ENCODE peak calls at places on chromosomes 3 and 15, in seven cellular contexts. One of them, this sample, is unnamed.
A peak's percentile ranks its signal among the peaks of the same experiment; 100 is the strongest.

GRCh38 chr3:49351521-49352011 is 6.6 kb downstream of the GPX1 start:
- DNase-seq in esophagus muscularis mucosa: no peak
- DNase-seq in GM10248: no peak
- DNase-seq in lower leg skin: no peak
- DNase-seq in fibroblast of mammary gland: peak; percentile 86
- DNase-seq in AG09309: peak; percentile 66
- DNase-seq in left ventricle myocardium inferior: no peak
- DNase-seq in this sample: peak; percentile 57

GRCh38 chr3:188605231-188605630 is 451.3 kb downstream of the LPP start:
- DNase-seq in AG09309: no peak
- DNase-seq in GM10248: no peak
- DNase-seq in left ventricle myocardium inferior: no peak
- DNase-seq in fibroblast of mammary gland: peak; percentile 60
- DNase-seq in lower leg skin: no peak
- DNase-seq in esophagus muscularis mucosa: no peak
- DNase-seq in this sample: no peak

GRCh38 chr3:51679777-51680176 is 8.7 kb downstream of the TEX264 start:
- DNase-seq in left ventricle myocardium inferior: no peak
- DNase-seq in GM10248: no peak
- DNase-seq in lower leg skin: no peak
- DNase-seq in AG09309: no peak
- DNase-seq in esophagus muscularis mucosa: no peak
- DNase-seq in fibroblast of mammary gland: no peak
- DNase-seq in this sample: no peak

GRCh38 chr3:25448750-25449684 is 21.0 kb downstream of the RARB start:
- DNase-seq in AG09309: no peak
- DNase-seq in left ventricle myocardium inferior: peak; percentile 92
- DNase-seq in esophagus muscularis mucosa: no peak
- DNase-seq in fibroblast of mammary gland: peak; percentile 65
- DNase-seq in GM10248: no peak
- DNase-seq in lower leg skin: peak; percentile 91
- DNase-seq in this sample: no peak

GRCh38 chr15:40332138-40332781 is 8.5 kb downstream of the CCDC9B start:
- DNase-seq in fibroblast of mammary gland: no peak
- DNase-seq in lower leg skin: no peak
- DNase-seq in AG09309: no peak
- DNase-seq in left ventricle myocardium inferior: no peak
- DNase-seq in esophagus muscularis mucosa: no peak
- DNase-seq in GM10248: no peak
- DNase-seq in this sample: no peak

GRCh38 chr15:40046721-40047412 is 7.9 kb upstream of the SRP14 start:
- DNase-seq in lower leg skin: no peak
- DNase-seq in AG09309: no peak
- DNase-seq in fibroblast of mammary gland: peak; percentile 88
- DNase-seq in left ventricle myocardium inferior: no peak
- DNase-seq in GM10248: no peak
- DNase-seq in esophagus muscularis mucosa: peak; percentile 45
- DNase-seq in this sample: peak; percentile 83

GRCh38 chr3:58151637-58152036 is 59.1 kb downstream of the DNASE1L3 start:
- DNase-seq in left ventricle myocardium inferior: peak; percentile 80
- DNase-seq in lower leg skin: no peak
- DNase-seq in esophagus muscularis mucosa: no peak
- DNase-seq in GM10248: no peak
- DNase-seq in fibroblast of mammary gland: no peak
- DNase-seq in AG09309: no peak
- DNase-seq in this sample: no peak

GRCh38 chr15:99509686-99510461 is 55.9 kb upstream of the MEF2A start:
- DNase-seq in left ventricle myocardium inferior: peak; percentile 43
- DNase-seq in AG09309: no peak
- DNase-seq in lower leg skin: no peak
- DNase-seq in fibroblast of mammary gland: no peak
- DNase-seq in GM10248: no peak
- DNase-seq in esophagus muscularis mucosa: no peak
- DNase-seq in this sample: no peak

GRCh38 chr3:21163961-21164360 is 587.0 kb downstream of the ZNF385D start:
- DNase-seq in esophagus muscularis mucosa: no peak
- DNase-seq in lower leg skin: no peak
- DNase-seq in left ventricle myocardium inferior: no peak
- DNase-seq in GM10248: no peak
- DNase-seq in fibroblast of mammary gland: no peak
- DNase-seq in AG09309: no peak
- DNase-seq in this sample: no peak

GRCh38 chr3:184234224-184234623 is 4.8 kb downstream of the VWA5B2 start:
- DNase-seq in AG09309: peak; percentile 45
- DNase-seq in GM10248: no peak
- DNase-seq in left ventricle myocardium inferior: no peak
- DNase-seq in fibroblast of mammary gland: peak; percentile 77
- DNase-seq in esophagus muscularis mucosa: no peak
- DNase-seq in lower leg skin: no peak
- DNase-seq in this sample: peak; percentile 90

GRCh38 chr15:77495806-77496589 is 75.3 kb downstream of the HMG20A start:
- DNase-seq in esophagus muscularis mucosa: no peak
- DNase-seq in lower leg skin: no peak
- DNase-seq in fibroblast of mammary gland: peak; percentile 32
- DNase-seq in GM10248: no peak
- DNase-seq in left ventricle myocardium inferior: peak; percentile 40
- DNase-seq in AG09309: no peak
- DNase-seq in this sample: no peak

GRCh38 chr3:31776016-31776415 is 205.0 kb downstream of the OSBPL10 start:
- DNase-seq in esophagus muscularis mucosa: no peak
- DNase-seq in fibroblast of mammary gland: peak; percentile 53
- DNase-seq in lower leg skin: no peak
- DNase-seq in left ventricle myocardium inferior: no peak
- DNase-seq in AG09309: peak; percentile 79
- DNase-seq in GM10248: no peak
- DNase-seq in this sample: peak; percentile 12

GRCh38 chr3:101939391-101939790 is 90.1 kb downstream of the NFKBIZ start:
- DNase-seq in GM10248: no peak
- DNase-seq in fibroblast of mammary gland: no peak
- DNase-seq in left ventricle myocardium inferior: no peak
- DNase-seq in AG09309: no peak
- DNase-seq in esophagus muscularis mucosa: no peak
- DNase-seq in lower leg skin: no peak
- DNase-seq in this sample: no peak

GRCh38 chr3:184351511-184352148 is 9.8 kb downstream of the CLCN2 start:
- DNase-seq in esophagus muscularis mucosa: no peak
- DNase-seq in left ventricle myocardium inferior: no peak
- DNase-seq in GM10248: no peak
- DNase-seq in lower leg skin: no peak
- DNase-seq in fibroblast of mammary gland: no peak
- DNase-seq in AG09309: no peak
- DNase-seq in this sample: no peak

GRCh38 chr15:60477164-60477563 is 1.8 kb downstream of the ICE2 start:
- DNase-seq in GM10248: no peak
- DNase-seq in esophagus muscularis mucosa: no peak
- DNase-seq in left ventricle myocardium inferior: no peak
- DNase-seq in AG09309: no peak
- DNase-seq in fibroblast of mammary gland: peak; percentile 26
- DNase-seq in lower leg skin: no peak
- DNase-seq in this sample: no peak

GRCh38 chr15:68311464-68311835 is 33.9 kb downstream of the FEM1B start:
- DNase-seq in lower leg skin: peak; percentile 83
- DNase-seq in esophagus muscularis mucosa: peak; percentile 82
- DNase-seq in AG09309: no peak
- DNase-seq in GM10248: no peak
- DNase-seq in fibroblast of mammary gland: no peak
- DNase-seq in left ventricle myocardium inferior: no peak
- DNase-seq in this sample: no peak

GRCh38 chr3:111845996-111846395 is 13.1 kb upstream of the PHLDB2 start:
- DNase-seq in lower leg skin: no peak
- DNase-seq in fibroblast of mammary gland: peak; percentile 84
- DNase-seq in GM10248: no peak
- DNase-seq in esophagus muscularis mucosa: no peak
- DNase-seq in left ventricle myocardium inferior: no peak
- DNase-seq in AG09309: no peak
- DNase-seq in this sample: no peak

GRCh38 chr3:42769477-42770131 is 3.4 kb downstream of the CCDC13 start:
- DNase-seq in GM10248: no peak
- DNase-seq in fibroblast of mammary gland: no peak
- DNase-seq in AG09309: no peak
- DNase-seq in lower leg skin: peak; percentile 71
- DNase-seq in esophagus muscularis mucosa: no peak
- DNase-seq in left ventricle myocardium inferior: no peak
- DNase-seq in this sample: no peak

GRCh38 chr15:95940431-95940985 is 390.0 kb upstream of the NR2F2 start:
- DNase-seq in esophagus muscularis mucosa: no peak
- DNase-seq in lower leg skin: no peak
- DNase-seq in fibroblast of mammary gland: no peak
- DNase-seq in GM10248: no peak
- DNase-seq in AG09309: no peak
- DNase-seq in left ventricle myocardium inferior: no peak
- DNase-seq in this sample: no peak

GRCh38 chr3:71078199-71078598 is 505.3 kb downstream of the FOXP1 start:
- DNase-seq in lower leg skin: no peak
- DNase-seq in GM10248: no peak
- DNase-seq in AG09309: no peak
- DNase-seq in fibroblast of mammary gland: no peak
- DNase-seq in esophagus muscularis mucosa: no peak
- DNase-seq in left ventricle myocardium inferior: no peak
- DNase-seq in this sample: no peak

GRCh38 chr3:114528517-114528916 is 234.7 kb downstream of the TIGIT start:
- DNase-seq in GM10248: no peak
- DNase-seq in esophagus muscularis mucosa: no peak
- DNase-seq in left ventricle myocardium inferior: no peak
- DNase-seq in fibroblast of mammary gland: no peak
- DNase-seq in AG09309: no peak
- DNase-seq in lower leg skin: no peak
- DNase-seq in this sample: no peak

GRCh38 chr15:62071711-62072308 is 5.0 kb downstream of the C2CD4A start:
- DNase-seq in GM10248: peak; percentile 40
- DNase-seq in AG09309: no peak
- DNase-seq in left ventricle myocardium inferior: no peak
- DNase-seq in lower leg skin: no peak
- DNase-seq in fibroblast of mammary gland: peak; percentile 65
- DNase-seq in esophagus muscularis mucosa: no peak
- DNase-seq in this sample: no peak

GRCh38 chr15:70473623-70474366 is 289.6 kb downstream of the UACA start:
- DNase-seq in fibroblast of mammary gland: no peak
- DNase-seq in AG09309: no peak
- DNase-seq in esophagus muscularis mucosa: no peak
- DNase-seq in lower leg skin: no peak
- DNase-seq in left ventricle myocardium inferior: no peak
- DNase-seq in GM10248: no peak
- DNase-seq in this sample: no peak

GRCh38 chr3:23396746-23397145 is 193.6 kb downstream of the UBE2E2 start:
- DNase-seq in AG09309: no peak
- DNase-seq in left ventricle myocardium inferior: no peak
- DNase-seq in GM10248: no peak
- DNase-seq in lower leg skin: no peak
- DNase-seq in fibroblast of mammary gland: no peak
- DNase-seq in esophagus muscularis mucosa: no peak
- DNase-seq in this sample: no peak

GRCh38 chr3:151085889-151086483 is 522 bp downstream of the MED12L start:
- DNase-seq in esophagus muscularis mucosa: no peak
- DNase-seq in left ventricle myocardium inferior: no peak
- DNase-seq in GM10248: peak; percentile 46
- DNase-seq in fibroblast of mammary gland: no peak
- DNase-seq in AG09309: no peak
- DNase-seq in lower leg skin: no peak
- DNase-seq in this sample: peak; percentile 32

GRCh38 chr3:177154733-177155132 is 42.5 kb downstream of the TBL1XR1 start:
- DNase-seq in fibroblast of mammary gland: no peak
- DNase-seq in esophagus muscularis mucosa: no peak
- DNase-seq in AG09309: no peak
- DNase-seq in lower leg skin: no peak
- DNase-seq in GM10248: no peak
- DNase-seq in left ventricle myocardium inferior: no peak
- DNase-seq in this sample: no peak
- TF ChIP-seq CTCF in fibroblast of mammary gland: no peak
- TF ChIP-seq CTCF in esophagus muscularis mucosa: no peak
- TF ChIP-seq CTCF in AG09309: no peak
- TF ChIP-seq CTCF in lower leg skin: no peak
- TF ChIP-seq CTCF in GM10248: no peak
- TF ChIP-seq CTCF in left ventricle myocardium inferior: no peak
- TF ChIP-seq CTCF in this sample: no peak

DNA sequence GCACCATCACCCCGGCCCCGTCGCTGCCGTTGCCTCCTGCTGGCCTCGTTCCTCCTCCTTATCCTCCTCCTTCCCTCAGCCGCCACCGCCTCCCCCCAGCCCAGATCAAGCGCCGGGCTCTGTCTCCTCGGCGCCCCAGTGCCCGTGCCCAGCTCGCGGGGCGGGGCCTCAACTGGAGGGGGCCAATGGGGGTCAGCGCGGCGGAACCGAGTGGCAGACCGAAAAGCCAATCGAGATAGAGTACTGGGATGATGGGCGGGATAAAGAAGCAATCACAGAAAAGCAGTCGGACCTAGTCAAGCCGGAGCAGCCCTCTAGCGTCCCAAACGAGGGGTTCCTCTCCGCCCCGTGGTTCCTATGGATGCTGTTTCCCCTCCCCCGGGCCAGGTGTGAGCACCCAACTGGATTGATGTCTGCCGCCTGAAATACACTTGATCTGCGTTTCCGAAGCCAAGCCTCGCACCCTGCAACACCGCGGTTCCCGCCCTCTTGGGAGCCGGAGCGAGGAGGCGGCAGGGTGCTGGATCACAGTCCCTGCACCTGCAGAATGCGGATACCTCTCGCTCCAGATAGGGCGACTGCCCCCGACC is at the start of gene FRMD5:
- DNase-seq in lower leg skin: peak; percentile 94
- DNase-seq in AG09309: peak; percentile 80
- DNase-seq in GM10248: peak; percentile 92
- DNase-seq in left ventricle myocardium inferior: peak; percentile 80
- DNase-seq in esophagus muscularis mucosa: no peak
- DNase-seq in fibroblast of mammary gland: peak; percentile 90
- DNase-seq in this sample: peak; percentile 99
- TF ChIP-seq CTCF in lower leg skin: no peak
- TF ChIP-seq CTCF in AG09309: peak; percentile 54
- TF ChIP-seq CTCF in GM10248: no peak
- TF ChIP-seq CTCF in left ventricle myocardium inferior: peak; percentile 55
- TF ChIP-seq CTCF in esophagus muscularis mucosa: peak; percentile 18
- TF ChIP-seq CTCF in fibroblast of mammary gland: peak; percentile 46
- TF ChIP-seq CTCF in this sample: no peak

GRCh38 chr15:63258658-63259057 is 18.7 kb upstream of the APH1B start:
- DNase-seq in GM10248: no peak
- DNase-seq in fibroblast of mammary gland: peak; percentile 37
- DNase-seq in esophagus muscularis mucosa: no peak
- DNase-seq in AG09309: no peak
- DNase-seq in lower leg skin: no peak
- DNase-seq in left ventricle myocardium inferior: no peak
- DNase-seq in this sample: no peak
- TF ChIP-seq CTCF in GM10248: no peak
- TF ChIP-seq CTCF in fibroblast of mammary gland: no peak
- TF ChIP-seq CTCF in esophagus muscularis mucosa: no peak
- TF ChIP-seq CTCF in AG09309: no peak
- TF ChIP-seq CTCF in lower leg skin: no peak
- TF ChIP-seq CTCF in left ventricle myocardium inferior: no peak
- TF ChIP-seq CTCF in this sample: no peak

GRCh38 chr3:79018671-79019136 is 749.1 kb downstream of the ROBO1 start:
- DNase-seq in AG09309: no peak
- DNase-seq in GM10248: peak; percentile 48
- DNase-seq in lower leg skin: peak; percentile 92
- DNase-seq in left ventricle myocardium inferior: peak; percentile 56
- DNase-seq in fibroblast of mammary gland: peak; percentile 63
- DNase-seq in esophagus muscularis mucosa: no peak
- DNase-seq in this sample: peak; percentile 13
- TF ChIP-seq CTCF in AG09309: no peak
- TF ChIP-seq CTCF in GM10248: peak; percentile 19
- TF ChIP-seq CTCF in lower leg skin: no peak
- TF ChIP-seq CTCF in left ventricle myocardium inferior: no peak
- TF ChIP-seq CTCF in fibroblast of mammary gland: no peak
- TF ChIP-seq CTCF in esophagus muscularis mucosa: no peak
- TF ChIP-seq CTCF in this sample: no peak

This sample was measured in RWPE1.